ENCODE peak calls at places on chromosomes 1 and 21, in ten cellular contexts. J is neural crest cell, I is amniotic stem cell, F is dermis microvascular lymphatic vessel endothelial cell, A is NCI-H2029 treated with DMSO at 0.1 percent for 48 hours, Y is Daoy, G is mesothelial cell of epicardium, O is coronary artery, D is GDM1, E is left ventricle myocardium inferior. C is an unnamed sample.

GRCh38 chr1:162240643-162240976 is 136.0 kb downstream of the SPATA46 start:
- DNase-seq in D (no peak), E (no peak), G (no peak), Y (no peak), I (no peak), F (no peak), J (no peak), O (no peak), A (no peak), C (no peak)

GRCh38 chr21:44736291-44737004 is 25.1 kb upstream of the TSPEAR start:
- DNase-seq in J (no peak), A (peak; percentile 93), E (no peak), F (peak; percentile 64), Y (peak; percentile 66), I (no peak), D (no peak), O (no peak), G (no peak), C (no peak)

GRCh38 chr21:16742116-16742515 is 770.7 kb upstream of the CXADR start:
- DNase-seq in I (no peak), G (no peak), O (no peak), F (no peak), J (no peak), E (peak; percentile 13), D (no peak), A (no peak), Y (no peak), C (no peak)

GRCh38 chr1:206419783-206420182 is 50.5 kb upstream of the IKBKE start:
- DNase-seq in E (no peak), F (no peak), Y (no peak), D (no peak), O (no peak), J (no peak), G (no peak), A (no peak), I (no peak), C (no peak)

GRCh38 chr1:228334954-228335353 is 71.7 kb downstream of the TRIM11 start:
- DNase-seq in A (no peak), E (no peak), Y (no peak), I (no peak), O (peak; percentile 59), F (no peak), J (no peak), D (no peak), G (no peak), C (no peak)

GRCh38 chr1:206445116-206445515 is 25.2 kb upstream of the IKBKE start:
- DNase-seq in I (no peak), F (peak; percentile 59), D (no peak), G (no peak), Y (no peak), J (no peak), E (peak; percentile 60), O (no peak), A (no peak), C (no peak)

GRCh38 chr21:21163904-21164303 is 165.7 kb downstream of the NCAM2 start:
- DNase-seq in E (no peak), G (peak; percentile 23), D (no peak), J (peak; percentile 47), I (peak; percentile 58), F (peak; percentile 43), O (no peak), Y (peak; percentile 38), A (peak; percentile 10), C (no peak)

GRCh38 chr1:229625893-229626831 is at the start of the genes TAF5L and URB2:
- DNase-seq in E (peak; percentile 87), J (peak; percentile 75), A (peak; percentile 13), O (peak; percentile 93), Y (peak; percentile 96), F (peak; percentile 93), D (peak; percentile 83), I (peak; percentile 81), G (peak; percentile 81), C (peak; percentile 46)

GRCh38 chr1:193767891-193768290 is 581.5 kb upstream of the B3GALT2 start:
- DNase-seq in O (no peak), F (no peak), D (no peak), G (no peak), Y (no peak), E (no peak), I (no peak), J (no peak), A (no peak), C (no peak)

GRCh38 chr1:41492341-41492848 is 7.9 kb upstream of the EDN2 start:
- DNase-seq in F (peak; percentile 41), E (peak; percentile 12), I (no peak), Y (no peak), J (no peak), D (peak; percentile 19), A (no peak), O (no peak), G (no peak), C (no peak)

GRCh38 chr1:55209247-55209646 is 5.9 kb downstream of the USP24 start:
- DNase-seq in F (no peak), E (no peak), A (no peak), Y (no peak), D (no peak), O (no peak), G (no peak), J (no peak), I (no peak), C (no peak)

GRCh38 chr1:107879338-107879737 is 85.6 kb downstream of the VAV3 start:
- DNase-seq in A (no peak), E (no peak), J (no peak), G (no peak), Y (no peak), D (no peak), I (no peak), F (no peak), O (no peak), C (no peak)

GRCh38 chr1:55827350-55827749 is 612.2 kb upstream of the USP24 start:
- DNase-seq in G (no peak), E (no peak), I (peak; percentile 69), O (no peak), Y (peak; percentile 50), J (no peak), D (no peak), A (no peak), F (no peak), C (no peak)

GRCh38 chr1:188169971-188170370 is 1341.2 kb downstream of the PLA2G4A start:
- DNase-seq in J (no peak), E (no peak), A (no peak), F (no peak), I (no peak), G (no peak), Y (no peak), D (no peak), O (no peak), C (no peak)

GRCh38 chr1:58864654-58865053 is 80.8 kb upstream of the JUN start:
- DNase-seq in A (no peak), I (no peak), D (no peak), J (no peak), F (no peak), G (no peak), O (no peak), E (no peak), Y (no peak), C (no peak)

GRCh38 chr1:157154291-157154690 is 16.1 kb upstream of the ETV3 start:
- DNase-seq in J (no peak), G (no peak), O (no peak), F (no peak), A (no peak), D (no peak), Y (no peak), E (no peak), I (no peak), C (no peak)

GRCh38 chr1:89276690-89277089 is 4.0 kb upstream of the GBP5 start:
- DNase-seq in O (no peak), F (peak; percentile 13), G (no peak), J (no peak), D (peak; percentile 11), A (no peak), I (no peak), E (no peak), Y (no peak), C (no peak)

GRCh38 chr1:111190931-111191451 is 9.5 kb downstream of the DENND2D start:
- DNase-seq in J (no peak), Y (no peak), D (no peak), I (no peak), E (no peak), F (no peak), A (no peak), O (no peak), G (no peak), C (no peak)

GRCh38 chr1:245700631-245701030 is 545.8 kb downstream of the KIF26B start:
- DNase-seq in Y (no peak), G (no peak), I (no peak), D (no peak), O (no peak), J (no peak), E (no peak), F (no peak), A (no peak), C (no peak)

GRCh38 chr1:224497714-224498573 is 63.3 kb upstream of the WDR26 start:
- DNase-seq in F (peak; percentile 91), O (no peak), D (peak; percentile 47), A (no peak), J (no peak), I (peak; percentile 44), Y (peak; percentile 89), E (no peak), G (no peak), C (peak; percentile 85)

GRCh38 chr1:38142606-38143005 is 96.0 kb upstream of the POU3F1 start:
- DNase-seq in A (no peak), Y (no peak), F (no peak), D (no peak), J (no peak), E (no peak), G (no peak), O (no peak), I (no peak), C (no peak)

GRCh38 chr1:180722586-180722985 is 90.8 kb downstream of the XPR1 start:
- DNase-seq in F (no peak), E (no peak), O (no peak), D (no peak), I (no peak), G (no peak), J (no peak), Y (no peak), A (no peak), C (no peak)